ENCODE peak calls at places on chromosomes 3 and 15, in eight cellular contexts. One of them, this sample, is unnamed.

GRCh38 chr3:131193671-131194291 is 167.1 kb downstream of the NEK11 start:
- DNase-seq in AG10803: peak; percentile 12
- DNase-seq in spleen: no peak
- DNase-seq in HT1080: no peak
- DNase-seq in fibroblast of pulmonary artery: peak; percentile 8
- DNase-seq in AG09309: no peak
- DNase-seq in cardiac septum: no peak
- DNase-seq in breast epithelium: no peak
- DNase-seq in this sample: no peak

GRCh38 chr3:125357032-125357658 is 18.0 kb downstream of the ZNF148 start:
- DNase-seq in cardiac septum: peak; percentile 83
- DNase-seq in spleen: peak; percentile 89
- DNase-seq in breast epithelium: no peak
- DNase-seq in fibroblast of pulmonary artery: no peak
- DNase-seq in HT1080: no peak
- DNase-seq in AG10803: peak; percentile 44
- DNase-seq in AG09309: no peak
- DNase-seq in this sample: no peak

GRCh38 chr15:101446527-101447167 is 42.9 kb downstream of the PCSK6 start:
- DNase-seq in AG09309: no peak
- DNase-seq in breast epithelium: no peak
- DNase-seq in AG10803: no peak
- DNase-seq in fibroblast of pulmonary artery: no peak
- DNase-seq in cardiac septum: peak; percentile 73
- DNase-seq in HT1080: peak; percentile 73
- DNase-seq in spleen: no peak
- DNase-seq in this sample: no peak

GRCh38 chr15:78064544-78064943 is 13.0 kb downstream of the TBC1D2B start:
- DNase-seq in cardiac septum: no peak
- DNase-seq in AG10803: peak; percentile 87
- DNase-seq in HT1080: no peak
- DNase-seq in breast epithelium: no peak
- DNase-seq in spleen: no peak
- DNase-seq in fibroblast of pulmonary artery: peak; percentile 86
- DNase-seq in AG09309: no peak
- DNase-seq in this sample: no peak

GRCh38 chr3:190574473-190574872 is 60.6 kb downstream of the IL1RAP start:
- DNase-seq in AG09309: no peak
- DNase-seq in spleen: no peak
- DNase-seq in HT1080: no peak
- DNase-seq in fibroblast of pulmonary artery: peak; percentile 38
- DNase-seq in cardiac septum: no peak
- DNase-seq in breast epithelium: no peak
- DNase-seq in AG10803: no peak
- DNase-seq in this sample: no peak

GRCh38 chr3:43169987-43170386 is 64.1 kb upstream of the POMGNT2 start:
- DNase-seq in AG10803: no peak
- DNase-seq in fibroblast of pulmonary artery: no peak
- DNase-seq in cardiac septum: no peak
- DNase-seq in spleen: no peak
- DNase-seq in breast epithelium: no peak
- DNase-seq in HT1080: no peak
- DNase-seq in AG09309: no peak
- DNase-seq in this sample: no peak

GRCh38 chr3:161224786-161225185 is 3.7 kb downstream of the NMD3 start:
- DNase-seq in fibroblast of pulmonary artery: no peak
- DNase-seq in HT1080: no peak
- DNase-seq in breast epithelium: no peak
- DNase-seq in spleen: no peak
- DNase-seq in AG10803: no peak
- DNase-seq in AG09309: no peak
- DNase-seq in cardiac septum: no peak
- DNase-seq in this sample: no peak

GRCh38 chr15:80674245-80674614 is 20.9 kb upstream of the ABHD17C start:
- DNase-seq in fibroblast of pulmonary artery: peak; percentile 59
- DNase-seq in HT1080: no peak
- DNase-seq in AG09309: no peak
- DNase-seq in breast epithelium: no peak
- DNase-seq in spleen: no peak
- DNase-seq in AG10803: peak; percentile 61
- DNase-seq in cardiac septum: no peak
- DNase-seq in this sample: no peak

GRCh38 chr3:58609990-58610389 is 32.8 kb upstream of the FAM107A start:
- DNase-seq in AG10803: no peak
- DNase-seq in breast epithelium: no peak
- DNase-seq in HT1080: no peak
- DNase-seq in spleen: no peak
- DNase-seq in fibroblast of pulmonary artery: no peak
- DNase-seq in cardiac septum: no peak
- DNase-seq in AG09309: no peak
- DNase-seq in this sample: no peak

GRCh38 chr3:114377426-114377825 is 83.6 kb downstream of the TIGIT start:
- DNase-seq in HT1080: no peak
- DNase-seq in AG09309: no peak
- DNase-seq in spleen: no peak
- DNase-seq in breast epithelium: no peak
- DNase-seq in AG10803: peak; percentile 59
- DNase-seq in fibroblast of pulmonary artery: no peak
- DNase-seq in cardiac septum: no peak
- DNase-seq in this sample: no peak

GRCh38 chr15:100781061-100781960 is 98.3 kb upstream of the ALDH1A3 start:
- DNase-seq in AG10803: no peak
- DNase-seq in HT1080: no peak
- DNase-seq in fibroblast of pulmonary artery: no peak
- DNase-seq in cardiac septum: peak; percentile 69
- DNase-seq in spleen: no peak
- DNase-seq in breast epithelium: peak; percentile 9
- DNase-seq in AG09309: no peak
- DNase-seq in this sample: no peak

GRCh38 chr15:57597431-57597830 is 5.7 kb downstream of the MYZAP start:
- DNase-seq in HT1080: no peak
- DNase-seq in spleen: no peak
- DNase-seq in cardiac septum: no peak
- DNase-seq in breast epithelium: no peak
- DNase-seq in AG09309: no peak
- DNase-seq in AG10803: no peak
- DNase-seq in fibroblast of pulmonary artery: no peak
- DNase-seq in this sample: no peak

GRCh38 chr15:62110000-62110851 is 43.4 kb downstream of the C2CD4A start:
- DNase-seq in spleen: no peak
- DNase-seq in HT1080: peak; percentile 80
- DNase-seq in fibroblast of pulmonary artery: peak; percentile 78
- DNase-seq in cardiac septum: no peak
- DNase-seq in breast epithelium: no peak
- DNase-seq in AG10803: peak; percentile 60
- DNase-seq in AG09309: peak; percentile 13
- DNase-seq in this sample: no peak

GRCh38 chr15:91915576-91915975 is 62.1 kb downstream of the SLCO3A1 start:
- DNase-seq in cardiac septum: no peak
- DNase-seq in breast epithelium: no peak
- DNase-seq in AG09309: no peak
- DNase-seq in fibroblast of pulmonary artery: no peak
- DNase-seq in HT1080: no peak
- DNase-seq in spleen: no peak
- DNase-seq in AG10803: no peak
- DNase-seq in this sample: no peak

GRCh38 chr15:31405200-31405929 is 78.7 kb downstream of the KLF13 start:
- DNase-seq in AG09309: no peak
- DNase-seq in AG10803: no peak
- DNase-seq in spleen: no peak
- DNase-seq in HT1080: peak; percentile 52
- DNase-seq in fibroblast of pulmonary artery: peak; percentile 37
- DNase-seq in cardiac septum: no peak
- DNase-seq in breast epithelium: no peak
- DNase-seq in this sample: no peak

GRCh38 chr15:75153084-75153483 is 48.6 kb upstream of the C15orf39 start:
- DNase-seq in breast epithelium: no peak
- DNase-seq in AG09309: no peak
- DNase-seq in cardiac septum: no peak
- DNase-seq in AG10803: no peak
- DNase-seq in spleen: no peak
- DNase-seq in fibroblast of pulmonary artery: peak; percentile 62
- DNase-seq in HT1080: peak; percentile 86
- DNase-seq in this sample: no peak

GRCh38 chr3:110504901-110505300 is 566.7 kb upstream of the NECTIN3 start:
- DNase-seq in HT1080: no peak
- DNase-seq in AG09309: no peak
- DNase-seq in AG10803: no peak
- DNase-seq in breast epithelium: no peak
- DNase-seq in cardiac septum: no peak
- DNase-seq in spleen: no peak
- DNase-seq in fibroblast of pulmonary artery: no peak
- DNase-seq in this sample: no peak

GRCh38 chr3:9862391-9863235 is 17.4 kb downstream of the CIDEC start:
- DNase-seq in HT1080: no peak
- DNase-seq in breast epithelium: no peak
- DNase-seq in fibroblast of pulmonary artery: peak; percentile 36
- DNase-seq in cardiac septum: no peak
- DNase-seq in AG09309: no peak
- DNase-seq in AG10803: peak; percentile 28
- DNase-seq in spleen: peak; percentile 84
- DNase-seq in this sample: no peak

GRCh38 chr3:117011687-117012250 is 302.2 kb downstream of the TUSC7 start:
- DNase-seq in breast epithelium: no peak
- DNase-seq in fibroblast of pulmonary artery: peak; percentile 49
- DNase-seq in spleen: no peak
- DNase-seq in AG10803: no peak
- DNase-seq in cardiac septum: no peak
- DNase-seq in AG09309: no peak
- DNase-seq in HT1080: no peak
- DNase-seq in this sample: no peak

GRCh38 chr3:65284971-65285370 is 597.2 kb upstream of the ADAMTS9 start:
- DNase-seq in AG10803: no peak
- DNase-seq in HT1080: peak; percentile 44
- DNase-seq in spleen: no peak
- DNase-seq in cardiac septum: no peak
- DNase-seq in AG09309: no peak
- DNase-seq in breast epithelium: no peak
- DNase-seq in fibroblast of pulmonary artery: peak; percentile 1
- DNase-seq in this sample: no peak

GRCh38 chr3:19917167-19917566 is 16.9 kb downstream of the EFHB start:
- DNase-seq in AG10803: no peak
- DNase-seq in fibroblast of pulmonary artery: no peak
- DNase-seq in AG09309: no peak
- DNase-seq in breast epithelium: no peak
- DNase-seq in spleen: no peak
- DNase-seq in HT1080: no peak
- DNase-seq in cardiac septum: no peak
- DNase-seq in this sample: no peak

GRCh38 chr3:63791974-63792373 is 27.1 kb upstream of the C3orf49 start:
- DNase-seq in spleen: no peak
- DNase-seq in HT1080: no peak
- DNase-seq in fibroblast of pulmonary artery: peak; percentile 76
- DNase-seq in AG09309: peak; percentile 61
- DNase-seq in AG10803: peak; percentile 89
- DNase-seq in cardiac septum: no peak
- DNase-seq in breast epithelium: no peak
- DNase-seq in this sample: no peak

GRCh38 chr15:59313703-59314332 is 58.9 kb downstream of the MYO1E start:
- DNase-seq in AG09309: no peak
- DNase-seq in cardiac septum: no peak
- DNase-seq in breast epithelium: peak; percentile 74
- DNase-seq in fibroblast of pulmonary artery: peak; percentile 39
- DNase-seq in spleen: no peak
- DNase-seq in AG10803: no peak
- DNase-seq in HT1080: peak; percentile 36
- DNase-seq in this sample: peak; percentile 47

GRCh38 chr3:69079269-69080159 is 651 bp downstream of the UBA3 start:
- DNase-seq in cardiac septum: no peak
- DNase-seq in HT1080: peak; percentile 21
- DNase-seq in AG10803: no peak
- DNase-seq in fibroblast of pulmonary artery: no peak
- DNase-seq in AG09309: no peak
- DNase-seq in spleen: peak; percentile 91
- DNase-seq in breast epithelium: no peak
- DNase-seq in this sample: no peak

GRCh38 chr15:88610756-88611231 is 10.3 kb upstream of the AEN start:
- DNase-seq in breast epithelium: no peak
- DNase-seq in spleen: no peak
- DNase-seq in HT1080: peak; percentile 73
- DNase-seq in AG09309: no peak
- DNase-seq in AG10803: peak; percentile 22
- DNase-seq in cardiac septum: no peak
- DNase-seq in fibroblast of pulmonary artery: no peak
- DNase-seq in this sample: no peak

GRCh38 chr3:10492351-10493201 is 12.8 kb downstream of the ATP2B2 start:
- DNase-seq in AG09309: no peak
- DNase-seq in AG10803: no peak
- DNase-seq in breast epithelium: no peak
- DNase-seq in spleen: no peak
- DNase-seq in fibroblast of pulmonary artery: no peak
- DNase-seq in HT1080: no peak
- DNase-seq in cardiac septum: no peak
- DNase-seq in this sample: no peak

GRCh38 chr3:24565656-24566055 is 71.0 kb upstream of the THRB start:
- DNase-seq in cardiac septum: no peak
- DNase-seq in fibroblast of pulmonary artery: no peak
- DNase-seq in AG09309: no peak
- DNase-seq in HT1080: no peak
- DNase-seq in spleen: no peak
- DNase-seq in breast epithelium: no peak
- DNase-seq in AG10803: no peak
- DNase-seq in this sample: no peak

GRCh38 chr15:37792351-37792750 is 142.1 kb upstream of the TMCO5A start:
- DNase-seq in spleen: no peak
- DNase-seq in AG09309: no peak
- DNase-seq in HT1080: no peak
- DNase-seq in fibroblast of pulmonary artery: no peak
- DNase-seq in AG10803: no peak
- DNase-seq in cardiac septum: no peak
- DNase-seq in breast epithelium: no peak
- DNase-seq in this sample: no peak

GRCh38 chr3:195908439-195909293 is at the start of gene TNK2:
- DNase-seq in HT1080: no peak
- DNase-seq in spleen: peak; percentile 92
- DNase-seq in cardiac septum: peak; percentile 80
- DNase-seq in fibroblast of pulmonary artery: no peak
- DNase-seq in AG09309: no peak
- DNase-seq in breast epithelium: no peak
- DNase-seq in AG10803: no peak
- DNase-seq in this sample: no peak

GRCh38 chr3:118165413-118165812 is 869.2 kb downstream of the IGSF11 start:
- DNase-seq in AG10803: no peak
- DNase-seq in spleen: no peak
- DNase-seq in fibroblast of pulmonary artery: no peak
- DNase-seq in AG09309: no peak
- DNase-seq in HT1080: no peak
- DNase-seq in breast epithelium: no peak
- DNase-seq in cardiac septum: no peak
- DNase-seq in this sample: no peak

GRCh38 chr15:87045741-87046140 is 966.1 kb downstream of the AGBL1 start:
- DNase-seq in fibroblast of pulmonary artery: no peak
- DNase-seq in breast epithelium: no peak
- DNase-seq in spleen: no peak
- DNase-seq in AG09309: no peak
- DNase-seq in AG10803: no peak
- DNase-seq in cardiac septum: no peak
- DNase-seq in HT1080: peak; percentile 27
- DNase-seq in this sample: no peak

GRCh38 chr15:41559489-41560177 is 621 bp downstream of the TYRO3 start:
- DNase-seq in spleen: peak; percentile 74
- DNase-seq in AG10803: no peak
- DNase-seq in HT1080: no peak
- DNase-seq in breast epithelium: peak; percentile 17
- DNase-seq in AG09309: no peak
- DNase-seq in fibroblast of pulmonary artery: no peak
- DNase-seq in cardiac septum: no peak
- DNase-seq in this sample: no peak

GRCh38 chr3:45964139-45964538 is 20.9 kb downstream of the CXCR6 start:
- DNase-seq in AG09309: no peak
- DNase-seq in fibroblast of pulmonary artery: no peak
- DNase-seq in HT1080: no peak
- DNase-seq in breast epithelium: no peak
- DNase-seq in AG10803: no peak
- DNase-seq in spleen: no peak
- DNase-seq in cardiac septum: no peak
- DNase-seq in this sample: no peak

GRCh38 chr15:96298217-96298616 is 32.3 kb upstream of the NR2F2 start:
- DNase-seq in fibroblast of pulmonary artery: no peak
- DNase-seq in cardiac septum: no peak
- DNase-seq in spleen: no peak
- DNase-seq in breast epithelium: no peak
- DNase-seq in AG10803: no peak
- DNase-seq in HT1080: no peak
- DNase-seq in AG09309: no peak
- DNase-seq in this sample: no peak